ENCODE peak calls at places on chromosomes 7 and 10, in four cellular contexts. X, E, T and I are unnamed samples.

GRCh38 chr10:77290528-77291155 is 347.0 kb downstream of the KCNMA1 start:
- DNase-seq in T (no peak), X (peak; percentile 88), E (no peak), I (no peak)

GRCh38 chr7:48154792-48155413 is 16.4 kb upstream of the ABCA13 start:
- DNase-seq in T (no peak), X (peak; percentile 55), E (no peak), I (no peak)

GRCh38 chr7:99762680-99763327 is 21.2 kb downstream of the CYP3A4 start:
- DNase-seq in E (no peak), X (no peak), T (no peak), I (peak; percentile 37)

GRCh38 chr7:90173127-90173844 is 19.0 kb downstream of the STEAP1 start:
- DNase-seq in X (no peak), E (no peak), T (no peak), I (no peak)

GRCh38 chr10:113006656-113007342 is 56.8 kb downstream of the TCF7L2 start:
- DNase-seq in T (no peak), X (no peak), E (no peak), I (no peak)

GRCh38 chr10:90674927-90675326 is 182.9 kb downstream of the HTR7 start:
- DNase-seq in T (no peak), X (peak; percentile 72), E (no peak), I (no peak)

GRCh38 chr7:139827042-139827441 is 2.0 kb upstream of the TBXAS1 start:
- DNase-seq in E (no peak), X (no peak), T (no peak), I (no peak)

GRCh38 chr10:82934429-82934828 is 1059.4 kb downstream of the NRG3 start:
- DNase-seq in T (no peak), E (no peak), X (no peak), I (no peak)

GRCh38 chr10:131186547-131187253 is 124.8 kb downstream of the TCERG1L start:
- DNase-seq in X (no peak), T (no peak), E (no peak), I (no peak)

GRCh38 chr7:158544708-158545107 is 42.9 kb downstream of the PTPRN2 start:
- DNase-seq in E (no peak), T (no peak), X (no peak), I (no peak)

GRCh38 chr7:131148708-131149428 is 178.8 kb upstream of the MKLN1 start:
- DNase-seq in X (no peak), E (no peak), T (no peak), I (no peak)

GRCh38 chr7:127886248-127886647 is 145.0 kb downstream of the LRRC4 start:
- DNase-seq in X (no peak), T (no peak), E (no peak), I (no peak)

GRCh38 chr10:69500864-69501468 is 49.7 kb downstream of the TSPAN15 start:
- DNase-seq in E (no peak), T (no peak), X (no peak), I (no peak)

GRCh38 chr7:154493594-154493993 is 441.4 kb downstream of the DPP6 start:
- DNase-seq in T (no peak), X (no peak), E (no peak), I (no peak)

GRCh38 chr7:30804078-30804661 is 33.0 kb downstream of the MINDY4 start:
- DNase-seq in E (no peak), T (no peak), X (no peak), I (no peak)

DNA sequence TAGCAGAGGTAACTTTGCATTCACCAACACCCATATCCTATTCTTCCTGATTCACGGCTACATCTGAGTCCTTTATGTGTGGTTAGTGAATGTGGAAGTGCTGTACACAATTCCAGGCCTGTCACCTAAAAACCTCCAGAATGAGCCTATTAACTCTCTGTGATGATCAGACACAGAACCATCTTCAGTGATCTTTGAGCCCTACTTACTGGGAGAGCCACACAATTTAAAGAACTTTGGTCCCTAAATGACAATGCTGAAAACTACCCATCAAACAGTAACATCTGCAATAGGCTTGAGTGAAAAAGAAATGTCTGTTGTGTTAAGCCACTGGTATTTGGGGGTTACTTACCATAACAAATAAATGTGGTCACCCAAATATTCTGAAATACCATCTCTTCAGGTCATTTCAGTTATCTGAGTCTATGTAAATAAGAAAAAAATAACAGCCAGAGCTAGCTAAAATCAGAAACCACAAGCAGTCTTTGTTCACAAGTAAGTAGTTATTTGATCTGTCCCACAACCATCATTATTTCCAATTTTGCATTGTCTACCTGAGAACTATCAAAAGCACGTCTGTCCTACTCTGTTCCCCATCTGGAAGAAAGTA is 145.7 kb downstream of the HGF start:
- DNase-seq in T (no peak), X (no peak), E (no peak), I (no peak)
- H3K4me1 ChIP-seq in T (no peaks in the 10 kb centered on the region), X (peaks cover 20% of the 10 kb centered on the region), E (no peaks in the 10 kb centered on the region), I (no peaks in the 10 kb centered on the region)

GRCh38 chr10:50248057-50248456 is 3.3 kb downstream of the ASAH2 start:
- DNase-seq in E (no peak), T (no peak), X (no peak), I (no peak)
- H3K4me1 ChIP-seq in E (no peaks in the 10 kb centered on the region), T (no peaks in the 10 kb centered on the region), X (no peaks in the 10 kb centered on the region), I (no peaks in the 10 kb centered on the region)

DNA sequence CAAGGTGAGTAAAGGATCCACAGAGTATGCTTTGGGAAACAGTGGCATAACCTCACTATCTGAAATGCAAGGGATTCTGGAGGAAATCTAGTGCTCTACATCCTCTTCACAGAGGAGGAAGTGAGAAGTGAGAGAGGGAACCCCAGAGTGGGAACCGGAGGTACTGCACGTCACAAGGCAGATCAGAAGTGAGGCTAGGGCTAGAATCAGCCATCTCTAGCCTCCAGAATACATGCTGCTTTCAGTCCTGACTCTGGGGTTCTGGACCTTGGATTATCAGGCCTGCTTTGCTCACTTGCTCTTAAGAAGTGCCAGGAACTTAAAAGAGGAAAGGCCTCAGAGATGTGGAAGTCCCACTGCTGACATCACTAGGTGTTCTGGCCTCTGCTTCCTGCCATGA is 25.7 kb downstream of the ZNF503 start:
- DNase-seq in X (no peak), T (no peak), E (no peak), I (peak; percentile 50)
- H3K4me1 ChIP-seq in X (no peaks in the 10 kb centered on the region), T (no peaks in the 10 kb centered on the region), E (no peaks in the 10 kb centered on the region), I (no peaks in the 10 kb centered on the region)

DNA sequence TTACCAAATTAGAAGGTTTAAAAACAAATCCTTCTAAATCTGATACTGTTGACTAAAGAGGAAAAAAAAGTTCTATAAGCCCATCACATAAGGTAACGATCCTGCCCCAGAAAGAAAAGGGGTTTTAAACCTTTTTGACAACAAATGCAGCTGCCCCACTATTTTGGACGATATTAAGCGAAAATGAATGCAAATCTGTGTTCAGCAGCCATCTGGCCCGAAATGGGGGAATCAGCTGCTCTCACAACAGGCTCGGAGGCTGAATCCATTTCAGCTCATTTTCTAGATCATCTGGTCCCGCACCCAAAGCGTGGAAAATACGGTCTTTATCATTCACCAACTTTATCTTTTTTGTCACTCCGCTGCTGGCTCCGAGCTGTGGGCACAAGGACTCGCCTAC is 2.3 kb upstream of the EBF3 start:
- DNase-seq in X (no peak), E (no peak), T (no peak), I (no peak)
- H3K4me1 ChIP-seq in X (peaks cover 5% of the 10 kb centered on the region), E (peaks cover 3% of the 10 kb centered on the region), T (peaks cover 23% of the 10 kb centered on the region), I (no peaks in the 10 kb centered on the region)

GRCh38 chr10:79049931-79050895 is 18.6 kb upstream of the ZMIZ1 start:
- DNase-seq in T (peak; percentile 40), X (no peak), E (peak; percentile 50), I (no peak)

GRCh38 chr10:79046326-79046725 is 22.4 kb upstream of the ZMIZ1 start:
- DNase-seq in E (peak; percentile 58), X (no peak), T (peak; percentile 14), I (no peak)

GRCh38 chr10:79046991-79047874 is 21.5 kb upstream of the ZMIZ1 start:
- DNase-seq in X (no peak), T (peak; percentile 61), E (peak; percentile 51), I (peak; percentile 56)

GRCh38 chr10:79048639-79049550 is 19.9 kb upstream of the ZMIZ1 start:
- DNase-seq in E (peak; percentile 59), X (no peak), T (peak; percentile 53), I (peak; percentile 30)

GRCh38 chr10:79047875-79048638 is 20.7 kb upstream of the ZMIZ1 start:
- DNase-seq in T (peak; percentile 72), X (no peak), E (peak; percentile 51), I (peak; percentile 76)
- H3K4me1 ChIP-seq in T (peaks cover 7% of the 10 kb centered on the region), X (peaks cover 6% of the 10 kb centered on the region), E (peaks cover 37% of the 10 kb centered on the region), I (peaks cover 4% of the 10 kb centered on the region)

DNA sequence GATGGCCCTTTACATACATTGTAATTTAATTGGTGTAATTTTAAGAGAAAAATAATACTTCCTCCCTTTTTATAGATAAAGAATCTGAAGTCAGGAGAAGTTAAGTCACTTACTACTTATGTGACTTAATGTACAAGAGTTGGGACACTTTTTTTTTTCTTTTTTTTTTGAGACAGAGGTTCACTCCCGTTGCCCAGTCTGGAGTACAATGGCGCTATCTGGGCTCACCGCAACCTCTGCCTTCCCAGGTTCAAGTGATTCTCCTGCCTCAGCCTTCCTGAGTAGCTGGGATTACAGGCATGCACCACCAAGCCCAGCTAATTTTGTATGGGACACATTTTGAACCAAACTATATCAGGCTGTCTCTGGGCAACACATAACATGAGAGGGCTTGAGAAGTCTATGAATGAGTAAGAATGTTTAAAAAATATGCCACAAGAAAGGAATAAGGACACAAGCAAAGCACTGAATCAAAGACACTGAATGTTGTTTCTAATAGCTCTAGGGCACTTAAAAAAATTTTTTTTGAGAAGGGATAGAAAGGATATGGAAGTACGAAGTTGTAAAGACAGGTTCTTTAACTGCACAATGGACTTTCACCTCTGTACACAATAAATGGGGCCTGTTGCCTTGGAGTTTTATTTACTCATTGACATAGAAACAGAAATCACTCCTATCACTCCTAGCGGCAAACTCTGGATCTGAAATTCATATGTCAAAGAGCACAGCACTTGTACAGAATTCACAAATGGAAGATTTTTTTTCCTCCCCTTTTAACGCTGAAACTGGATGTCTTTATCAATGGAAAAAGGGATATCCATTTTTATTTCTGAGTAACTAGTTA is 18.5 kb downstream of the NT5C3A start:
- DNase-seq in E (no peak), X (no peak), T (no peak), I (no peak)
- H3K4me1 ChIP-seq in E (peaks cover 42% of the 10 kb centered on the region), X (peaks cover 5% of the 10 kb centered on the region), T (peaks cover 40% of the 10 kb centered on the region), I (peaks cover 85% of the 10 kb centered on the region)

DNA sequence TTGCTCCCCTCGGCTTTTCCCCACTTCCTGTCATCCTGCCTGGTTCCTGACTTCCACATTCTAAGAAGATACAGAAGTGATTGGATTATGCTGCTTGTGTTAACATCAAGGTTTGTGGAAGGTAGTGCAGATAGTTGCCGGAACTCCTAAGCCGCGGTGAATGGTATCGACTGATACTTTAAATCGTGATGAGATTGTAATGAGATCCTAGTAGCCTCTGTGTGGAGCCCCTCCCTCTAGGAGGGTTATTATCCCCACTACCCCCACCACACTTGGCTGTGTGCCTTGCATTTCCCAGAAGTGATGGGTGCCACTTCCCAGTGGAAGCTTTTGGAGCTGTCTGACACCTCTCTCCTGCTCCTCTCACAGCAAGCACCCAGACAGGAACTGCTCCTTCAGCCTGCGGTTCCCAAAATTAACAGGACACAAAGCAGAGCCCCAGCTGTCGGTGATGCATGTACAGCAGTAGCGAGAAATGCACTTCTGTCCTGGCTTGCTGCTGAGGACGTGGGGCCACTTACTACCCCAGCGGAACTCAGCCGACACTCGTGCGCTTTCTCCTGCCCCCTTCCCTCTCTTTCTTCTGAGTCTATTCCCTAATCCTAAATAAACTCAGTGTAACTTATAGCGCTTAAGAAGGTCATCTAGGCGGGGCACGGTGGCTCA is 52.5 kb downstream of the PRKAG2 start:
- DNase-seq in E (no peak), T (no peak), X (no peak), I (peak; percentile 31)
- H3K4me1 ChIP-seq in E (peaks cover 43% of the 10 kb centered on the region), T (peaks cover 32% of the 10 kb centered on the region), X (no peaks in the 10 kb centered on the region), I (peaks cover 24% of the 10 kb centered on the region)